ENCODE peak calls at places on chromosomes 4 and X, in six cellular contexts. T is H1, K is A549, P is K562, U is HepG2, H is GM12878. L is an unnamed sample.

GRCh38 chr4:76831475-76832390 is 66.2 kb downstream of the SOWAHB start:
- DNase-seq in T (no peak), K (no peak), P (no peak), U (peak), H (no peak), L (no peak)

GRCh38 chr4:173930329-173930967 is 353.0 kb downstream of the FBXO8 start:
- DNase-seq in T (no peak), K (no peak), P (no peak), U (no peak), H (no peak), L (peak)

GRCh38 chr4:79016878-79017277 is 77.6 kb upstream of the PAQR3 start:
- DNase-seq in T (no peak), K (no peak), P (no peak), U (no peak), H (no peak), L (no peak)

GRCh38 chr4:1367936-1368289 is 20.9 kb downstream of the UVSSA start:
- DNase-seq in T (no peak), K (no peak), P (no peak), U (no peak), H (no peak), L (no peak)

GRCh38 chrX:8967471-8967870 is 66.5 kb downstream of the FAM9B start:
- DNase-seq in T (no peak), K (no peak), P (no peak), U (no peak), H (no peak), L (no peak)

GRCh38 chr4:57077550-57078311 is 32.5 kb downstream of the IGFBP7 start:
- DNase-seq in T (no peak), K (peak), P (no peak), U (peak), H (no peak), L (no peak)

GRCh38 chrX:111151764-111152163 is 55.8 kb downstream of the PAK3 start:
- DNase-seq in T (no peak), K (no peak), P (no peak), U (no peak), H (no peak), L (no peak)

GRCh38 chr4:21203416-21203815 is 503.2 kb downstream of the PACRGL start:
- DNase-seq in T (no peak), K (no peak), P (no peak), U (no peak), H (no peak), L (no peak)

GRCh38 chr4:189294570-189294969 is 646.1 kb upstream of the FRG1 start:
- DNase-seq in T (no peak), K (no peak), P (peak), U (no peak), H (no peak), L (no peak)

GRCh38 chrX:36357855-36358254 is 438.3 kb downstream of the CFAP47 start:
- DNase-seq in T (no peak), K (no peak), P (no peak), U (no peak), H (no peak), L (peak)

GRCh38 chr4:142728209-142728608 is 117.9 kb downstream of the INPP4B start:
- DNase-seq in T (no peak), K (no peak), P (no peak), U (no peak), H (no peak), L (no peak)

GRCh38 chr4:158002203-158002602 is 170.6 kb downstream of the GASK1B start:
- DNase-seq in T (no peak), K (no peak), P (no peak), U (no peak), H (no peak), L (no peak)

GRCh38 chrX:84165716-84166115 is 22.3 kb downstream of the RPS6KA6 start:
- DNase-seq in T (no peak), K (no peak), P (no peak), U (no peak), H (no peak), L (no peak)

GRCh38 chrX:25020391-25021131 is 4.8 kb upstream of the ARX start:
- DNase-seq in T (no peak), K (no peak), P (peak), U (no peak), H (no peak), L (peak)

GRCh38 chrX:105662248-105662647 is 160.1 kb upstream of the NRK start:
- DNase-seq in T (no peak), K (no peak), P (no peak), U (no peak), H (no peak), L (no peak)

GRCh38 chr4:85708468-85708867 is 233.5 kb downstream of the ARHGAP24 start:
- DNase-seq in T (no peak), K (no peak), P (no peak), U (no peak), H (no peak), L (no peak)

GRCh38 chrX:9775930-9776329 is 10.3 kb upstream of the GPR143 start:
- DNase-seq in T (no peak), K (no peak), P (no peak), U (no peak), H (no peak), L (no peak)

GRCh38 chr4:113368056-113368455 is 318.6 kb downstream of the ANK2 start:
- DNase-seq in T (no peak), K (no peak), P (no peak), U (no peak), H (no peak), L (no peak)

GRCh38 chr4:96073446-96073845 is 233.6 kb downstream of the PDHA2 start:
- DNase-seq in T (no peak), K (no peak), P (no peak), U (no peak), H (no peak), L (no peak)

GRCh38 chr4:41184009-41184408 is 30.3 kb downstream of the APBB2 start:
- DNase-seq in T (no peak), K (no peak), P (no peak), U (no peak), H (no peak), L (no peak)

GRCh38 chr4:126899382-126899801 is 733.4 kb upstream of the INTU start:
- DNase-seq in T (no peak), K (peak), P (no peak), U (no peak), H (no peak), L (no peak)

GRCh38 chr4:38266616-38267015 is 306.4 kb downstream of the PTTG2 start:
- DNase-seq in T (no peak), K (no peak), P (no peak), U (peak), H (no peak), L (no peak)

GRCh38 chr4:53520114-53520513 is 71.2 kb downstream of the LNX1 start:
- DNase-seq in T (peak), K (no peak), P (no peak), U (no peak), H (no peak), L (no peak)

GRCh38 chr4:3461515-3462291 is 1.4 kb upstream of the DOK7 start:
- DNase-seq in T (no peak), K (no peak), P (no peak), U (no peak), H (no peak), L (no peak)

GRCh38 chrX:129772796-129773431 is 6.8 kb upstream of the SASH3 start:
- DNase-seq in T (no peak), K (no peak), P (no peak), U (no peak), H (peak), L (no peak)

GRCh38 chr4:150367326-150367725 is 214.6 kb upstream of the MAB21L2 start:
- DNase-seq in T (peak), K (no peak), P (no peak), U (no peak), H (no peak), L (no peak)

GRCh38 chr4:38902695-38903094 is 35.1 kb downstream of the FAM114A1 start:
- DNase-seq in T (no peak), K (peak), P (peak), U (peak), H (no peak), L (peak)

GRCh38 chr4:15809473-15809872 is 31.3 kb downstream of the CD38 start:
- DNase-seq in T (no peak), K (no peak), P (no peak), U (no peak), H (no peak), L (no peak)

GRCh38 chr4:15811703-15812325 is 33.7 kb downstream of the CD38 start:
- DNase-seq in T (no peak), K (no peak), P (no peak), U (no peak), H (no peak), L (no peak)

GRCh38 chr4:15809058-15809457 is 30.9 kb downstream of the CD38 start:
- DNase-seq in T (no peak), K (no peak), P (no peak), U (no peak), H (peak), L (no peak)

GRCh38 chr4:15805583-15806517 is 27.7 kb downstream of the CD38 start:
- DNase-seq in T (no peak), K (peak), P (peak), U (peak), H (peak), L (peak)
- TF ChIP-seq CTCF in T (peak), K (peak), P (peak), U (peak), H (peak), L (peak)

DNA sequence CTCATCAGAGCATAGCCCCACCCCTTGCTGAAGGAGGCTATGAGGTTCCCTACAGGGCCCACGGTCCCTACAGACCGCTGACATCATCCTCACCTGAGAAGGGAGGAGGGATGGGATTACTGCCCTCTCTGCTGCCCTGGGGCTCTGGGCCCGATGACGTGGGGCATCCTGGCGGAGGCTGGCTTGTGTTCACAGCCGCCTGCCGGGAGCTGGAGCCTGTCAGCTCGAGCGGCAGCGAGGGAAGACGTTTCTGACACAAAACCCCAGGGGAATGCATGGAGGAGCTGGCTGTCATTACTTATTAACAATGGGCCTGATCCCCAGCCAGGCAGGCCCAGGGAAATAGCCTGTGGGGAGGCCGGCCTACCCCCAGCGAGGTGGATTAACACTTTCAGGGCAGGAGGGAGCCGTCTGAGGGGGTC is 106.6 kb upstream of the ATP6AP2 start:
- DNase-seq in T (peak), K (peak), P (no peak), U (peak), H (no peak), L (peak)
- TF ChIP-seq CHD2 in T (no peak), K (no peak), P (no peak), U (no peak), H (no peak), L (no peak)

GRCh38 chrX:102959471-102959870 is 22.4 kb downstream of the RAB40AL start:
- DNase-seq in T (no peak), K (no peak), P (no peak), U (no peak), H (no peak), L (no peak)

GRCh38 chrX:102957751-102958150 is 20.7 kb downstream of the RAB40AL start:
- DNase-seq in T (no peak), K (no peak), P (no peak), U (no peak), H (no peak), L (no peak)

GRCh38 chrX:102963955-102964354 is 26.9 kb downstream of the RAB40AL start:
- DNase-seq in T (no peak), K (no peak), P (no peak), U (no peak), H (no peak), L (no peak)

GRCh38 chrX:102958794-102959193 is 21.7 kb downstream of the RAB40AL start:
- DNase-seq in T (no peak), K (no peak), P (no peak), U (no peak), H (no peak), L (no peak)
- TF ChIP-seq CTCF in T (no peak), K (no peak), P (peak), U (no peak), H (no peak), L (no peak)

DNA sequence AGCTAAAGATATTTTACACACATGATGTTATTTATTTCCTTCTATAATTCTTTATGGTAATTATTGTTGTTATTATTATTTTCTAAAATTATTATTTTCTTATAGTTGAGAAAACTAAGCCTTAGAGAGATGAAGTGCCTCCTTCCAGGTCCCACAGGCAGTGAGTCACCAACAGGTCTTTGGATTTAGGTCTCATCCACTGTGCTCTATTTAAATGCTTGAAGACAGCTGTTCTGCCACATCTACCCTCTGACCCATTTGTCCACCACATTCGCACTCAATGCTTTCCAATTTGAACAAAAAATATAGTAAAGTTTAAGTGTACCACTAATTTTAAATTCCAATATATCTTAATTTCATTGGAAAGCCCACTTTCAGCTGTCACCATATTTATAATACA is 566.4 kb downstream of the PPARGC1A start:
- DNase-seq in T (no peak), K (no peak), P (no peak), U (no peak), H (no peak), L (no peak)
- TF ChIP-seq CHD2 in T (no peak), K (no peak), P (no peak), U (no peak), H (no peak), L (no peak)

GRCh38 chr4:175560628-175561027 is 251.4 kb downstream of the GPM6A start:
- DNase-seq in T (no peak), K (peak), P (no peak), U (no peak), H (no peak), L (peak)
- TF ChIP-seq CTCF in T (peak), K (peak), P (no peak), U (no peak), H (peak), L (peak)